ENCODE peak calls at places on chromosome 3, in six cellular contexts. O, Q, S, C, W and Y are unnamed samples.
A peak's percentile ranks its signal among the peaks of the same experiment; 100 is the strongest.

GRCh38 chr3:11377726-11378125 is 105.5 kb downstream of the ATG7 start:
- DNase-seq in O (no peak), Q (no peak), S (no peak), C (no peak), W (no peak), Y (no peak)

GRCh38 chr3:124101643-124102042 is 109.7 kb upstream of the ROPN1 start:
- DNase-seq in O (no peak), Q (no peak), S (no peak), C (no peak), W (no peak), Y (no peak)

GRCh38 chr3:10373686-10374261 is 52.9 kb upstream of the SEC13 start:
- DNase-seq in O (no peak), Q (no peak), S (no peak), C (no peak), W (peak; percentile 52), Y (no peak)

GRCh38 chr3:63064216-63064755 is 189.1 kb upstream of the CADPS start:
- DNase-seq in O (no peak), Q (no peak), S (no peak), C (no peak), W (no peak), Y (no peak)

GRCh38 chr3:81382470-81382869 is 379.0 kb downstream of the GBE1 start:
- DNase-seq in O (no peak), Q (no peak), S (no peak), C (no peak), W (no peak), Y (no peak)

GRCh38 chr3:18389108-18389733 is 35.9 kb downstream of the SATB1 start:
- DNase-seq in O (peak; percentile 32), Q (no peak), S (peak; percentile 46), C (no peak), W (peak; percentile 23), Y (no peak)

GRCh38 chr3:34022147-34022546 is 223.7 kb downstream of the PDCD6IP start:
- DNase-seq in O (no peak), Q (no peak), S (no peak), C (no peak), W (no peak), Y (no peak)

GRCh38 chr3:171013822-171014748 is 12.4 kb downstream of the SLC2A2 start:
- DNase-seq in O (no peak), Q (no peak), S (no peak), C (no peak), W (peak; percentile 57), Y (no peak)

GRCh38 chr3:150747909-150748568 is 14.9 kb downstream of the SIAH2 start:
- DNase-seq in O (no peak), Q (no peak), S (no peak), C (no peak), W (no peak), Y (no peak)

GRCh38 chr3:12486916-12487315 is 2.6 kb downstream of the TSEN2 start:
- DNase-seq in O (no peak), Q (no peak), S (no peak), C (no peak), W (no peak), Y (no peak)

GRCh38 chr3:131501949-131502348 is 822 bp downstream of the MRPL3 start:
- DNase-seq in O (no peak), Q (no peak), S (no peak), C (no peak), W (peak; percentile 1), Y (no peak)

GRCh38 chr3:182482692-182483091 is 310.6 kb upstream of the ATP11B start:
- DNase-seq in O (no peak), Q (no peak), S (no peak), C (no peak), W (no peak), Y (no peak)

GRCh38 chr3:22609139-22609538 is 594.0 kb upstream of the UBE2E2 start:
- DNase-seq in O (no peak), Q (no peak), S (no peak), C (no peak), W (no peak), Y (no peak)

GRCh38 chr3:108388136-108389132 is 92.1 kb downstream of the HHLA2 start:
- DNase-seq in O (no peak), Q (no peak), S (no peak), C (no peak), W (no peak), Y (no peak)

DNA sequence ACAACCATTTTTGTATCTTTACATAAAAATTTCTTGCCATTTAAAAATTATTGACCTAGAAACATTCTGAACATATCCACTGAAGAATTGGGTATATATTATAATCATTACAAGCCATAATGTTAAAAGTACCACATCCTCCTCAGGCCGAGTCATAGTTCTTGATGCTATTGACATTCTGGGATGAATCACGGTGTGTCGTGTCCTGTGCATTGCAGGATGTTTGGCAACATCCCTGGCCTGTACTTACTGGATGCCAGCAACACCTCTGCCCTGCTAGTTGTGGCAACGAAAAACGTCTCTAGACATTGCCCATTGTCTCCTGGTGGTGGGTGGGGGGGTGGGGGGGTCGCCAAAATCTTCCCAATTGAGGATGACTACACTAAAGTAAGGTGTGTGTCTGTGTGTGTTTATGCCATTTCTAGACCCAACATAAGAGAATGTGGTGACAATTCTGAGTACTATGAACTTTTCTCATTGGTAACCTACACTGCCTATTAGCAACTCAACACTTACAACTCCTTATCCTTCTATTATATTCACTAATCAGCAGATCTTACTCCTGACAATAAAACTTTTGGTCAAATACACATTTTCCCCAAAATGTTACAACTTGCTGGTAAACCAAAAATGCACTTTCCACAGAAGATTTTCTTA is 471.6 kb downstream of the FOXP1 start:
- DNase-seq in O (no peak), Q (no peak), S (no peak), C (no peak), W (peak; percentile 79), Y (no peak)
- H3K9me3 ChIP-seq in O (no peaks in the 10 kb centered on the region), Q (no peaks in the 10 kb centered on the region), S (no peaks in the 10 kb centered on the region), C (no peaks in the 10 kb centered on the region), W (no peaks in the 10 kb centered on the region), Y (no peaks in the 10 kb centered on the region)

GRCh38 chr3:166519443-166519842 is 682.2 kb upstream of the BCHE start:
- DNase-seq in O (no peak), Q (no peak), S (no peak), C (no peak), W (no peak), Y (no peak)

GRCh38 chr3:166518040-166518439 is 680.8 kb upstream of the BCHE start:
- DNase-seq in O (no peak), Q (no peak), S (no peak), C (no peak), W (no peak), Y (no peak)
- H3K9me3 ChIP-seq in O (no peaks in the 10 kb centered on the region), Q (no peaks in the 10 kb centered on the region), S (peaks cover 4% of the 10 kb centered on the region), C (no peaks in the 10 kb centered on the region), W (no peaks in the 10 kb centered on the region), Y (no peaks in the 10 kb centered on the region)

GRCh38 chr3:44722103-44722401 is 7.4 kb upstream of the ZNF501 start:
- DNase-seq in O (no peak), Q (no peak), S (no peak), C (no peak), W (no peak), Y (no peak)

DNA sequence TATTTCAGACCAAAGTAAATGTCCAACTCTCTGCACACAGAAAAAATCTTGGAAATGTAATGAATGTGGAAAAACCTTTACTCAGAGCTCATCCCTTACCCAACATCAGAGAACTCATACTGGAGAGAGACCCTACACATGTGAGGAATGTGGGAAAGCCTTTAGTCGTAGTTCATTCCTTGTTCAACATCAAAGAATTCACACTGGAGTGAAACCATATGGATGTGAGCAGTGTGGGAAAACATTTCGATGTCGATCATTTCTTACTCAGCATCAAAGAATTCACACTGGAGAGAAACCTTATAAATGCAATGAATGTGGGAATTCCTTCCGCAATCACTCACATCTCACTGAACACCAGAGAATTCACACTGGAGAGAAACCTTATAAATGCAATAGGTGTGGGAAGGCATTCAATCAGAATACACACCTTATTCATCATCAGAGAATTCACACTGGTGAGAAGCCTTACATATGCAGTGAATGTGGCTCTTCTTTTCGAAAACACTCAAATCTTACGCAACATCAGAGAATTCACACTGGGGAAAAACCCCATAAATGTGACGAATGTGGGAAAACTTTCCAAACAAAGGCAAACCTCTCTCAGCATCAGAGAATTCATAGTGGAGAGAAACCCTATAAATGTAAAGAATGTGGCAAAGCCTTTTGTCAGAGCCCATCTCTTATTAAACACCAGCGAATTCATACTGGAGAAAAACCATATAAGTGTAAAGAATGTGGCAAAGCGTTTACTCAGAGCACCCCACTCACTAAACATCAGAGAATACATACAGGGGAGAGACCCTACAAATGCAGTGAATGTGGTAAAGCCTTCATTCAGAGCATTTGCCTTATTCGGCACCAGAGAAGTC is 8.0 kb upstream of the ZNF501 start:
- DNase-seq in O (no peak), Q (no peak), S (no peak), C (no peak), W (peak; percentile 12), Y (no peak)
- H3K9me3 ChIP-seq in O (peaks cover 18% of the 10 kb centered on the region), Q (peaks cover 84% of the 10 kb centered on the region), S (peaks cover 47% of the 10 kb centered on the region), C (peaks cover 75% of the 10 kb centered on the region), W (peaks cover 4% of the 10 kb centered on the region), Y (peaks cover 100% of the 10 kb centered on the region)

DNA sequence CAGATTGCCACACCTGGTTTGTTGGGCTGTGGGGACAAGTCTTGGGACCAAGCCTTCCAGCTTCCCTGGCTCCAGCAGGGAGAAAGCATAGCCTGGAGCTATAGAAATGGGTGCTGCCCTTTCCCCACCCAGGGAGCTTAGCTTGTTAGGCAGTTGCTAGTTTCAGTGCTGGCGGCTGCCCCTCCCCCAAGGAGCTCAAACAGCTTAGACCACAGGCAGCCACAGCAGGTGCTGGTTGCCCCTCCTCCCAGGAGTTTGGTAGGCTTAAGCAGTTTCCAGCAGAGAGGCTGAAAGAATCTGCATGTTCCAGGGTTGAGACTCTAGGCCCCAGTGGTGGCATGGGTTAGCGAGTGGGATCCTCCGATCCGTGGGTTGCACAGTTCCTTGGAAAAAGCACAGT is 889.7 kb downstream of the IGSF11 start:
- DNase-seq in O (no peak), Q (no peak), S (no peak), C (no peak), W (no peak), Y (no peak)
- H3K9me3 ChIP-seq in O (no peaks in the 10 kb centered on the region), Q (peaks cover 4% of the 10 kb centered on the region), S (no peaks in the 10 kb centered on the region), C (no peaks in the 10 kb centered on the region), W (no peaks in the 10 kb centered on the region), Y (no peaks in the 10 kb centered on the region)

GRCh38 chr3:175940881-175941280 is 1081.7 kb downstream of the NAALADL2 start:
- DNase-seq in O (no peak), Q (no peak), S (peak; percentile 7), C (no peak), W (no peak), Y (no peak)
- H3K9me3 ChIP-seq in O (no peaks in the 10 kb centered on the region), Q (peaks cover 8% of the 10 kb centered on the region), S (peaks cover 4% of the 10 kb centered on the region), C (no peaks in the 10 kb centered on the region), W (no peaks in the 10 kb centered on the region), Y (peaks cover 7% of the 10 kb centered on the region)

GRCh38 chr3:110946810-110947209 is 124.8 kb upstream of the NECTIN3 start:
- DNase-seq in O (no peak), Q (no peak), S (no peak), C (no peak), W (no peak), Y (no peak)
- H3K9me3 ChIP-seq in O (no peaks in the 10 kb centered on the region), Q (peaks cover 52% of the 10 kb centered on the region), S (no peaks in the 10 kb centered on the region), C (peaks cover 8% of the 10 kb centered on the region), W (no peaks in the 10 kb centered on the region), Y (peaks cover 35% of the 10 kb centered on the region)

GRCh38 chr3:166071-166470 is 30.5 kb upstream of the CHL1 start:
- DNase-seq in O (no peak), Q (no peak), S (no peak), C (no peak), W (no peak), Y (no peak)
- H3K9me3 ChIP-seq in O (no peaks in the 10 kb centered on the region), Q (no peaks in the 10 kb centered on the region), S (no peaks in the 10 kb centered on the region), C (no peaks in the 10 kb centered on the region), W (no peaks in the 10 kb centered on the region), Y (no peaks in the 10 kb centered on the region)

GRCh38 chr3:15623535-15624450 is 22.2 kb downstream of the BTD start:
- DNase-seq in O (peak; percentile 45), Q (no peak), S (no peak), C (no peak), W (peak; percentile 35), Y (no peak)
- H3K9me3 ChIP-seq in O (no peaks in the 10 kb centered on the region), Q (peaks cover 20% of the 10 kb centered on the region), S (peaks cover 10% of the 10 kb centered on the region), C (no peaks in the 10 kb centered on the region), W (no peaks in the 10 kb centered on the region), Y (peaks cover 21% of the 10 kb centered on the region)

GRCh38 chr3:44643024-44643423 is 5.5 kb upstream of the ZNF35 start:
- DNase-seq in O (no peak), Q (no peak), S (no peak), C (no peak), W (no peak), Y (no peak)
- H3K9me3 ChIP-seq in O (no peaks in the 10 kb centered on the region), Q (peaks cover 84% of the 10 kb centered on the region), S (peaks cover 24% of the 10 kb centered on the region), C (peaks cover 22% of the 10 kb centered on the region), W (peaks cover 3% of the 10 kb centered on the region), Y (peaks cover 53% of the 10 kb centered on the region)